ENCODE peak calls at places on chromosome 3, in six cellular contexts. T is SW480, W is non-pigmented ciliary epithelial cell, V is H54, H is nephron progenitor cell, X is EH. L is an unnamed sample.

GRCh38 chr3:25088284-25088683 is 339.8 kb upstream of the RARB start:
- DNase-seq in T (no peak), W (no peak), V (no peak), H (peak), X (no peak), L (no peak)

GRCh38 chr3:14768881-14769280 is 49.9 kb upstream of the FGD5 start:
- DNase-seq in T (no peak), W (no peak), V (no peak), H (no peak), X (no peak), L (no peak)

GRCh38 chr3:170002829-170003228 is 35.0 kb upstream of the GPR160 start:
- DNase-seq in T (no peak), W (no peak), V (no peak), H (no peak), X (no peak), L (no peak)

GRCh38 chr3:195896361-195897080 is 11.8 kb downstream of the TNK2 start:
- DNase-seq in T (peak), W (no peak), V (no peak), H (no peak), X (peak), L (no peak)

GRCh38 chr3:50971487-50971924 is 296.8 kb downstream of the DOCK3 start:
- DNase-seq in T (peak), W (no peak), V (peak), H (peak), X (peak), L (peak)

GRCh38 chr3:186209810-186210752 is 101.2 kb upstream of the ETV5 start:
- DNase-seq in T (peak), W (peak), V (peak), H (peak), X (peak), L (no peak)

GRCh38 chr3:169627073-169627472 is 36.4 kb downstream of the MECOM start:
- DNase-seq in T (peak), W (no peak), V (no peak), H (no peak), X (no peak), L (no peak)

GRCh38 chr3:48426944-48427629 is 2.8 kb downstream of the PLXNB1 start:
- DNase-seq in T (no peak), W (no peak), V (no peak), H (no peak), X (peak), L (no peak)

GRCh38 chr3:136783708-136784191 is 31.6 kb upstream of the STAG1 start:
- DNase-seq in T (no peak), W (no peak), V (no peak), H (no peak), X (peak), L (no peak)

GRCh38 chr3:171195686-171196085 is 169.2 kb upstream of the SLC2A2 start:
- DNase-seq in T (no peak), W (no peak), V (no peak), H (no peak), X (no peak), L (no peak)

GRCh38 chr3:125313060-125313635 is 62.0 kb downstream of the ZNF148 start:
- DNase-seq in T (no peak), W (peak), V (peak), H (no peak), X (peak), L (no peak)

GRCh38 chr3:42511196-42511595 is 8.8 kb downstream of the VIPR1 start:
- DNase-seq in T (no peak), W (no peak), V (no peak), H (no peak), X (no peak), L (no peak)

GRCh38 chr3:42685363-42685881 is at the start of gene KLHL40:
- DNase-seq in T (no peak), W (no peak), V (no peak), H (no peak), X (no peak), L (no peak)

GRCh38 chr3:35643391-35643790 is 4.1 kb downstream of the ARPP21 start:
- DNase-seq in T (no peak), W (no peak), V (no peak), H (no peak), X (no peak), L (no peak)

GRCh38 chr3:190012314-190012782 is 108.3 kb downstream of the P3H2 start:
- DNase-seq in T (peak), W (peak), V (peak), H (no peak), X (peak), L (peak)

GRCh38 chr3:136332776-136333175 is 82.6 kb downstream of the PCCB start:
- DNase-seq in T (no peak), W (no peak), V (no peak), H (no peak), X (peak), L (no peak)

GRCh38 chr3:10926441-10926830 is 66.1 kb upstream of the SLC6A1 start:
- DNase-seq in T (no peak), W (no peak), V (no peak), H (no peak), X (no peak), L (no peak)